ENCODE peak calls at places on chromosome 1, in nine cellular contexts. One of them, this sample, is unnamed.

GRCh38 chr1:46131093-46131492 is 1.3 kb downstream of the PIK3R3 start:
- DNase-seq in Calu3: no peak
- DNase-seq in activated B cell treated with CpG ODN at 0.5 μM for 24 hours: no peak
- DNase-seq in GM12865: peak; percentile 23
- DNase-seq in H9: no peak
- DNase-seq in sciatic nerve: no peak
- DNase-seq in nephron progenitor cell: no peak
- DNase-seq in WTC11: no peak
- DNase-seq in mesothelial cell of epicardium: no peak
- DNase-seq in this sample: no peak

GRCh38 chr1:246794261-246795093 is 70.3 kb downstream of the SCCPDH start:
- DNase-seq in GM12865: no peak
- DNase-seq in mesothelial cell of epicardium: no peak
- DNase-seq in activated B cell treated with CpG ODN at 0.5 μM for 24 hours: no peak
- DNase-seq in H9: no peak
- DNase-seq in sciatic nerve: no peak
- DNase-seq in nephron progenitor cell: peak; percentile 28
- DNase-seq in WTC11: no peak
- DNase-seq in Calu3: no peak
- DNase-seq in this sample: no peak

GRCh38 chr1:18805925-18806849 is 53.3 kb downstream of the TAS1R2 start:
- DNase-seq in mesothelial cell of epicardium: no peak
- DNase-seq in sciatic nerve: no peak
- DNase-seq in activated B cell treated with CpG ODN at 0.5 μM for 24 hours: no peak
- DNase-seq in Calu3: no peak
- DNase-seq in GM12865: no peak
- DNase-seq in WTC11: no peak
- DNase-seq in H9: no peak
- DNase-seq in nephron progenitor cell: no peak
- DNase-seq in this sample: no peak

GRCh38 chr1:3693321-3693720 is 41.0 kb downstream of the TP73 start:
- DNase-seq in sciatic nerve: no peak
- DNase-seq in H9: no peak
- DNase-seq in Calu3: no peak
- DNase-seq in mesothelial cell of epicardium: no peak
- DNase-seq in GM12865: no peak
- DNase-seq in activated B cell treated with CpG ODN at 0.5 μM for 24 hours: no peak
- DNase-seq in nephron progenitor cell: no peak
- DNase-seq in WTC11: no peak
- DNase-seq in this sample: no peak

GRCh38 chr1:172903581-172904220 is 147.0 kb downstream of the TNFSF18 start:
- DNase-seq in GM12865: no peak
- DNase-seq in Calu3: no peak
- DNase-seq in WTC11: no peak
- DNase-seq in activated B cell treated with CpG ODN at 0.5 μM for 24 hours: no peak
- DNase-seq in H9: no peak
- DNase-seq in nephron progenitor cell: no peak
- DNase-seq in sciatic nerve: no peak
- DNase-seq in mesothelial cell of epicardium: no peak
- DNase-seq in this sample: no peak

GRCh38 chr1:31396633-31397351 is 16.2 kb upstream of the SERINC2 start:
- DNase-seq in WTC11: peak; percentile 58
- DNase-seq in activated B cell treated with CpG ODN at 0.5 μM for 24 hours: no peak
- DNase-seq in mesothelial cell of epicardium: no peak
- DNase-seq in GM12865: no peak
- DNase-seq in H9: no peak
- DNase-seq in nephron progenitor cell: no peak
- DNase-seq in Calu3: peak; percentile 17
- DNase-seq in sciatic nerve: no peak
- DNase-seq in this sample: no peak

GRCh38 chr1:223209293-223209898 is 66.3 kb upstream of the TLR5 start:
- DNase-seq in nephron progenitor cell: no peak
- DNase-seq in sciatic nerve: no peak
- DNase-seq in GM12865: no peak
- DNase-seq in Calu3: no peak
- DNase-seq in WTC11: no peak
- DNase-seq in activated B cell treated with CpG ODN at 0.5 μM for 24 hours: no peak
- DNase-seq in mesothelial cell of epicardium: no peak
- DNase-seq in H9: no peak
- DNase-seq in this sample: no peak

GRCh38 chr1:152111515-152111968 is 3.7 kb downstream of the TCHH start:
- DNase-seq in GM12865: peak; percentile 67
- DNase-seq in H9: peak; percentile 82
- DNase-seq in mesothelial cell of epicardium: no peak
- DNase-seq in activated B cell treated with CpG ODN at 0.5 μM for 24 hours: no peak
- DNase-seq in Calu3: peak; percentile 37
- DNase-seq in WTC11: peak; percentile 51
- DNase-seq in sciatic nerve: no peak
- DNase-seq in nephron progenitor cell: no peak
- DNase-seq in this sample: no peak

GRCh38 chr1:43229831-43230780 is 39.7 kb upstream of the TMEM125 start:
- DNase-seq in activated B cell treated with CpG ODN at 0.5 μM for 24 hours: no peak
- DNase-seq in H9: no peak
- DNase-seq in nephron progenitor cell: no peak
- DNase-seq in mesothelial cell of epicardium: no peak
- DNase-seq in WTC11: no peak
- DNase-seq in GM12865: no peak
- DNase-seq in Calu3: no peak
- DNase-seq in sciatic nerve: no peak
- DNase-seq in this sample: no peak

GRCh38 chr1:224670506-224670905 is 54.4 kb downstream of the CNIH3 start:
- DNase-seq in sciatic nerve: no peak
- DNase-seq in Calu3: no peak
- DNase-seq in GM12865: no peak
- DNase-seq in activated B cell treated with CpG ODN at 0.5 μM for 24 hours: no peak
- DNase-seq in WTC11: no peak
- DNase-seq in H9: no peak
- DNase-seq in nephron progenitor cell: no peak
- DNase-seq in mesothelial cell of epicardium: no peak
- DNase-seq in this sample: no peak

GRCh38 chr1:36532810-36533401 is 50.2 kb upstream of the CSF3R start:
- DNase-seq in nephron progenitor cell: no peak
- DNase-seq in WTC11: no peak
- DNase-seq in mesothelial cell of epicardium: no peak
- DNase-seq in sciatic nerve: no peak
- DNase-seq in GM12865: no peak
- DNase-seq in Calu3: no peak
- DNase-seq in H9: no peak
- DNase-seq in activated B cell treated with CpG ODN at 0.5 μM for 24 hours: no peak
- DNase-seq in this sample: no peak

GRCh38 chr1:155085504-155086181 is 7.0 kb downstream of the EFNA3 start:
- DNase-seq in activated B cell treated with CpG ODN at 0.5 μM for 24 hours: peak; percentile 55
- DNase-seq in Calu3: peak; percentile 77
- DNase-seq in mesothelial cell of epicardium: no peak
- DNase-seq in WTC11: peak; percentile 56
- DNase-seq in nephron progenitor cell: peak; percentile 45
- DNase-seq in H9: no peak
- DNase-seq in GM12865: peak; percentile 59
- DNase-seq in sciatic nerve: no peak
- DNase-seq in this sample: no peak

GRCh38 chr1:15214507-15214906 is 32.5 kb upstream of the FHAD1 start:
- DNase-seq in sciatic nerve: peak; percentile 82
- DNase-seq in WTC11: no peak
- DNase-seq in nephron progenitor cell: peak; percentile 71
- DNase-seq in mesothelial cell of epicardium: peak; percentile 49
- DNase-seq in activated B cell treated with CpG ODN at 0.5 μM for 24 hours: no peak
- DNase-seq in GM12865: no peak
- DNase-seq in H9: no peak
- DNase-seq in Calu3: no peak
- DNase-seq in this sample: no peak

GRCh38 chr1:240816472-240816871 is 204.5 kb upstream of the GREM2 start:
- DNase-seq in H9: no peak
- DNase-seq in activated B cell treated with CpG ODN at 0.5 μM for 24 hours: no peak
- DNase-seq in WTC11: no peak
- DNase-seq in mesothelial cell of epicardium: no peak
- DNase-seq in sciatic nerve: no peak
- DNase-seq in nephron progenitor cell: no peak
- DNase-seq in GM12865: no peak
- DNase-seq in Calu3: no peak
- DNase-seq in this sample: no peak

GRCh38 chr1:206512521-206513180 is 5.3 kb downstream of the RASSF5 start:
- DNase-seq in mesothelial cell of epicardium: no peak
- DNase-seq in WTC11: no peak
- DNase-seq in GM12865: no peak
- DNase-seq in activated B cell treated with CpG ODN at 0.5 μM for 24 hours: no peak
- DNase-seq in Calu3: no peak
- DNase-seq in nephron progenitor cell: no peak
- DNase-seq in sciatic nerve: no peak
- DNase-seq in H9: no peak
- DNase-seq in this sample: no peak

GRCh38 chr1:41608242-41608641 is 123.8 kb upstream of the EDN2 start:
- DNase-seq in sciatic nerve: no peak
- DNase-seq in mesothelial cell of epicardium: no peak
- DNase-seq in H9: no peak
- DNase-seq in WTC11: no peak
- DNase-seq in GM12865: no peak
- DNase-seq in activated B cell treated with CpG ODN at 0.5 μM for 24 hours: no peak
- DNase-seq in nephron progenitor cell: no peak
- DNase-seq in Calu3: no peak
- DNase-seq in this sample: no peak

GRCh38 chr1:236685917-236686814 is at the start of gene ACTN2:
- DNase-seq in H9: peak; percentile 76
- DNase-seq in sciatic nerve: peak; percentile 58
- DNase-seq in nephron progenitor cell: peak; percentile 81
- DNase-seq in Calu3: no peak
- DNase-seq in WTC11: peak; percentile 68
- DNase-seq in mesothelial cell of epicardium: peak; percentile 41
- DNase-seq in GM12865: no peak
- DNase-seq in activated B cell treated with CpG ODN at 0.5 μM for 24 hours: peak; percentile 41
- DNase-seq in this sample: no peak

GRCh38 chr1:121458291-121459048 is 273.7 kb downstream of the SRGAP2C start:
- DNase-seq in WTC11: no peak
- DNase-seq in activated B cell treated with CpG ODN at 0.5 μM for 24 hours: no peak
- DNase-seq in H9: no peak
- DNase-seq in mesothelial cell of epicardium: no peak
- DNase-seq in GM12865: peak; percentile 54
- DNase-seq in sciatic nerve: no peak
- DNase-seq in nephron progenitor cell: no peak
- DNase-seq in Calu3: no peak
- DNase-seq in this sample: no peak

GRCh38 chr1:205275133-205275532 is 46.4 kb downstream of the NUAK2 start:
- DNase-seq in activated B cell treated with CpG ODN at 0.5 μM for 24 hours: no peak
- DNase-seq in mesothelial cell of epicardium: no peak
- DNase-seq in Calu3: no peak
- DNase-seq in H9: no peak
- DNase-seq in sciatic nerve: no peak
- DNase-seq in GM12865: no peak
- DNase-seq in WTC11: no peak
- DNase-seq in nephron progenitor cell: no peak
- DNase-seq in this sample: no peak

GRCh38 chr1:67721112-67721511 is 36.1 kb downstream of the GADD45A start:
- DNase-seq in GM12865: no peak
- DNase-seq in mesothelial cell of epicardium: no peak
- DNase-seq in WTC11: peak; percentile 12
- DNase-seq in nephron progenitor cell: no peak
- DNase-seq in activated B cell treated with CpG ODN at 0.5 μM for 24 hours: no peak
- DNase-seq in Calu3: no peak
- DNase-seq in H9: no peak
- DNase-seq in sciatic nerve: no peak
- DNase-seq in this sample: no peak

GRCh38 chr1:165857046-165857801 is 29.8 kb downstream of the UCK2 start:
- DNase-seq in GM12865: no peak
- DNase-seq in activated B cell treated with CpG ODN at 0.5 μM for 24 hours: no peak
- DNase-seq in sciatic nerve: no peak
- DNase-seq in nephron progenitor cell: no peak
- DNase-seq in Calu3: no peak
- DNase-seq in mesothelial cell of epicardium: no peak
- DNase-seq in H9: no peak
- DNase-seq in WTC11: no peak
- DNase-seq in this sample: peak; percentile 76

GRCh38 chr1:221837886-221838285 is 96.0 kb upstream of the DUSP10 start:
- DNase-seq in H9: no peak
- DNase-seq in activated B cell treated with CpG ODN at 0.5 μM for 24 hours: no peak
- DNase-seq in WTC11: no peak
- DNase-seq in mesothelial cell of epicardium: no peak
- DNase-seq in GM12865: peak; percentile 75
- DNase-seq in Calu3: no peak
- DNase-seq in nephron progenitor cell: no peak
- DNase-seq in sciatic nerve: no peak
- DNase-seq in this sample: no peak

GRCh38 chr1:203276916-203277535 is 28.3 kb upstream of the BTG2 start:
- DNase-seq in nephron progenitor cell: no peak
- DNase-seq in WTC11: no peak
- DNase-seq in GM12865: no peak
- DNase-seq in Calu3: no peak
- DNase-seq in mesothelial cell of epicardium: no peak
- DNase-seq in sciatic nerve: no peak
- DNase-seq in H9: no peak
- DNase-seq in activated B cell treated with CpG ODN at 0.5 μM for 24 hours: no peak
- DNase-seq in this sample: no peak

GRCh38 chr1:43938892-43939587 is 5.4 kb downstream of the ARTN start:
- DNase-seq in H9: no peak
- DNase-seq in nephron progenitor cell: no peak
- DNase-seq in Calu3: no peak
- DNase-seq in WTC11: no peak
- DNase-seq in mesothelial cell of epicardium: no peak
- DNase-seq in GM12865: no peak
- DNase-seq in sciatic nerve: no peak
- DNase-seq in activated B cell treated with CpG ODN at 0.5 μM for 24 hours: no peak
- DNase-seq in this sample: no peak

GRCh38 chr1:27045973-27046558 is 33.4 kb upstream of the TENT5B start:
- DNase-seq in WTC11: peak; percentile 88
- DNase-seq in nephron progenitor cell: peak; percentile 89
- DNase-seq in Calu3: peak; percentile 63
- DNase-seq in sciatic nerve: peak; percentile 86
- DNase-seq in GM12865: peak; percentile 74
- DNase-seq in activated B cell treated with CpG ODN at 0.5 μM for 24 hours: peak; percentile 61
- DNase-seq in mesothelial cell of epicardium: peak; percentile 50
- DNase-seq in H9: peak; percentile 84
- DNase-seq in this sample: peak; percentile 38

GRCh38 chr1:55768345-55768952 is 553.3 kb upstream of the USP24 start:
- DNase-seq in nephron progenitor cell: no peak
- DNase-seq in activated B cell treated with CpG ODN at 0.5 μM for 24 hours: no peak
- DNase-seq in mesothelial cell of epicardium: no peak
- DNase-seq in WTC11: no peak
- DNase-seq in GM12865: no peak
- DNase-seq in sciatic nerve: no peak
- DNase-seq in H9: no peak
- DNase-seq in Calu3: no peak
- DNase-seq in this sample: no peak

GRCh38 chr1:6588893-6589481 is 9.2 kb downstream of the ZBTB48 start:
- DNase-seq in GM12865: no peak
- DNase-seq in H9: no peak
- DNase-seq in nephron progenitor cell: no peak
- DNase-seq in sciatic nerve: no peak
- DNase-seq in Calu3: no peak
- DNase-seq in WTC11: no peak
- DNase-seq in mesothelial cell of epicardium: no peak
- DNase-seq in activated B cell treated with CpG ODN at 0.5 μM for 24 hours: no peak
- DNase-seq in this sample: no peak

This sample was measured in HepG2.